ENCODE peak calls at places on chromosome 22, in four cellular contexts. W is HCT116, A is Panc1, M is HepG2. C is an unnamed sample.

GRCh38 chr22:39515266-39516050 is 4.9 kb upstream of the ATF4 start:
- DNase-seq in W (no peak), A (no peak), M (no peak), C (no peak)

GRCh38 chr22:43501951-43502874 is 90.4 kb downstream of the MPPED1 start:
- DNase-seq in W (no peak), A (no peak), M (no peak), C (no peak)

GRCh38 chr22:47572443-47572842 is 810.0 kb downstream of the TBC1D22A start:
- DNase-seq in W (no peak), A (no peak), M (no peak), C (no peak)

GRCh38 chr22:45481661-45482060 is 21.0 kb upstream of the FBLN1 start:
- DNase-seq in W (no peak), A (no peak), M (no peak), C (no peak)

GRCh38 chr22:30413745-30414524 is 11.6 kb upstream of the MTFP1 start:
- DNase-seq in W (no peak), A (no peak), M (no peak), C (no peak)

GRCh38 chr22:46379301-46379930 is 43.9 kb downstream of the TRMU start:
- DNase-seq in W (no peak), A (no peak), M (peak; percentile 89), C (no peak)

GRCh38 chr22:25032066-25032465 is 79.5 kb downstream of the KIAA1671 start:
- DNase-seq in W (no peak), A (no peak), M (no peak), C (no peak)

GRCh38 chr22:29660021-29660420 is 56.6 kb downstream of the NF2 start:
- DNase-seq in W (no peak), A (no peak), M (no peak), C (no peak)

GRCh38 chr22:35140879-35141745 is 75.2 kb downstream of the ISX start:
- DNase-seq in W (no peak), A (no peak), M (no peak), C (peak; percentile 57)

GRCh38 chr22:46994983-46995382 is 232.5 kb downstream of the TBC1D22A start:
- DNase-seq in W (no peak), A (no peak), M (no peak), C (no peak)

GRCh38 chr22:30989473-30989872 is 20.4 kb downstream of the TUG1 start:
- DNase-seq in W (no peak), A (no peak), M (no peak), C (no peak)

GRCh38 chr22:39090426-39091064 is 6.5 kb upstream of the APOBEC3H start:
- DNase-seq in W (no peak), A (no peak), M (no peak), C (no peak)

GRCh38 chr22:24471570-24471969 is 23.6 kb upstream of the UPB1 start:
- DNase-seq in W (no peak), A (no peak), M (no peak), C (no peak)

GRCh38 chr22:24483966-24484545 is 11.1 kb upstream of the UPB1 start:
- DNase-seq in W (no peak), A (no peak), M (no peak), C (no peak)

GRCh38 chr22:35397095-35397904 is 2.6 kb upstream of the MCM5 start:
- DNase-seq in W (no peak), A (no peak), M (peak; percentile 89), C (no peak)

GRCh38 chr22:28594076-28594783 is 85.4 kb downstream of the TTC28 start:
- DNase-seq in W (no peak), A (no peak), M (no peak), C (no peak)

GRCh38 chr22:30803679-30804078 is 109.0 kb downstream of the OSBP2 start:
- DNase-seq in W (no peak), A (no peak), M (no peak), C (no peak)

GRCh38 chr22:38881464-38881871 is 9.5 kb upstream of the CBX6 start:
- DNase-seq in W (no peak), A (no peak), M (no peak), C (no peak)

GRCh38 chr22:25208328-25208727 is 8.7 kb downstream of the CRYBB3 start:
- DNase-seq in W (no peak), A (no peak), M (no peak), C (no peak)

GRCh38 chr22:40190501-40190900 is 12.8 kb downstream of the TNRC6B start:
- DNase-seq in W (no peak), A (no peak), M (no peak), C (peak; percentile 70)

GRCh38 chr22:25098445-25099081 is 101.1 kb upstream of the CRYBB3 start:
- DNase-seq in W (no peak), A (no peak), M (no peak), C (no peak)

GRCh38 chr22:20173246-20173645 is 22.4 kb upstream of the CCDC188 start:
- DNase-seq in W (no peak), A (no peak), M (no peak), C (no peak)

GRCh38 chr22:20175597-20175900 is 24.7 kb upstream of the CCDC188 start:
- DNase-seq in W (no peak), A (no peak), M (no peak), C (no peak)

GRCh38 chr22:20173720-20174119 is 22.9 kb upstream of the CCDC188 start:
- DNase-seq in W (no peak), A (no peak), M (no peak), C (no peak)

GRCh38 chr22:20176421-20177060 is 25.7 kb upstream of the CCDC188 start:
- DNase-seq in W (no peak), A (no peak), M (no peak), C (no peak)

DNA sequence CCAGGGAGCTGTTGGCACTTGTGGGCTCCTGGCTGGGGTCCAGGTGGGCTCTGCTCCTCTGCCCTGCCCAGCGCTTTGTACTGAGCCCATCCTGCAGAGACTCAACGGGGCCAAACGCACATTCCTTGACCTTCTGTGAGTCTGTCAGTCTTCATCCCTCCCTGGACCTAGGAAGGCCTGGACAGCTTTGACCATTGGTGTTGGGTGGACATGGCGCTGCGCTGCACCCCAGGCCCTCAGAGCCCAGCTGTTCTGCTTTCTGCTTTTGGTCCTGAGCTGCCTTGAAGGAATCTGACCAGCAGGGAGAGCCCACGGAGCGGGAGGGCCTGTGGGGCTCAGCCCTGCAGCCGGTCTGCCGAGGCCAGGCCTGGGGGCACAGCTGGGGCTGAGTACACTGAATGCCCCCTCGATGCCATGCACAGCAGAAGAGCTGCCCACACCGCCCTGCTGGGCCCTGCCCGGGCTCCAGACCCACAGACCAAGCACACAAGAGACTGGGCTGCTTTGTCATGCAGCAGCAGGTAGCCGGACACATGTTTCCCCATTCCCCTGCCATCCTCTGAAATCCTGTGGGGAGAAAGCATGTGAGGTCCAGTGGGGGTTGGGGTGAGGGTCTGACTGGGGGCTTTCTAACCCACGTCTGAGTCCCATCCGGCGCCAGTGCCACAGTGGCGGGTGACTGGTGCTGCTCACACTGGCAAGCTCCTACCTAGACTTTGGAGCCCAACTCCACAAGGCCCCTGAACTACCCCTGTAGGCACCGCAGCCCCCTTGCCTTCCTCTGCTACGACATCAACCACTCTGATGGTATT is 24.1 kb upstream of the CCDC188 start:
- DNase-seq in W (no peak), A (no peak), M (no peak), C (no peak)
- TF ChIP-seq TCF7L2 in W (no peak), A (no peak), M (no peak), C (no peak)

GRCh38 chr22:33766056-33766455 is 154.2 kb downstream of the LARGE1 start:
- DNase-seq in W (no peak), A (no peak), M (no peak), C (no peak)
- TF ChIP-seq TCF7L2 in W (no peak), A (no peak), M (no peak), C (no peak)

DNA sequence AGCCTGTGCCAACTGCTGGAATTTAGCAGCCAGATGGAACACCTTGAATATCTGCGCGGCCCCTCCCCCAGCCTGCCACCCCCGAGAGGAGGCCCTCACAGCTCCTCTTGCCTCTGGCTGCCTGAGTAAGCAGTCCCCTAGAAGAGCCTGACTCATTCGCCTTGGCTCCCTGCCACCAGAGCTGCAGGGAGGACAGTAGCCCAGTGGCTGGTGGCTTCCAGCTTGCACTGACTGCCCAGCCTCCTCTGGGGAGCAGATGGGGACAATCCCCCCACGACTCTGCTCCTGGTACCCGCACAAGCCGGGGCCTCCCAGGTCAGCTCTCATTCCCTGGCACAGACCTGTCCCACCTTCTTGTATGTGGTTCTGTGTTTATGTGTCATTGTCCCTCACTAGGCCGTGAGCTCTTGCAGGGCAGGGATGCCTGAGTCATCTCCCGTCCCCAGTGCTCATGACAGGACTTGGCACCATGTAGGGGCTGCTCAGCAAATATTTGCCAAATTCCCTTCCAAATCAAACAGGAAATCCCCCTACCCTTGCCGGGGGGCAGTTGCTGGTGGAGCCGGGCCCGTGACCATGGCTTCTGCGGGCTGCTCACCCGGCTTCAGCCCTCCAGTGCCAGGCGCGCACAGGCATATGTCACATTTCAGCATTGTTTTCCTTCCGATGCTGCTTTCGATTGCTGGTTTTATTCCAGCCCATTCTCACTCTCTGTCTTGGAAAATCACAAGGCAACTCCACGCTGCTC is 43.6 kb downstream of the CACNG2 start:
- DNase-seq in W (peak; percentile 91), A (peak; percentile 78), M (peak; percentile 91), C (peak; percentile 89)
- TF ChIP-seq TCF7L2 in W (no peak), A (no peak), M (no peak), C (no peak)

GRCh38 chr22:26615149-26615548 is 2.7 kb downstream of the CRYBB1 start:
- DNase-seq in W (no peak), A (no peak), M (no peak), C (no peak)
- TF ChIP-seq TCF7L2 in W (no peak), A (no peak), M (no peak), C (no peak)

GRCh38 chr22:50062509-50063135 is 4.5 kb upstream of the TTLL8 start:
- DNase-seq in W (no peak), A (no peak), M (no peak), C (no peak)

GRCh38 chr22:50061824-50062355 is 3.8 kb upstream of the TTLL8 start:
- DNase-seq in W (no peak), A (no peak), M (no peak), C (no peak)

GRCh38 chr22:50067244-50067643 is 9.1 kb upstream of the TTLL8 start:
- DNase-seq in W (no peak), A (no peak), M (no peak), C (no peak)

GRCh38 chr22:50063589-50064393 is 5.7 kb upstream of the TTLL8 start:
- DNase-seq in W (no peak), A (no peak), M (no peak), C (no peak)

DNA sequence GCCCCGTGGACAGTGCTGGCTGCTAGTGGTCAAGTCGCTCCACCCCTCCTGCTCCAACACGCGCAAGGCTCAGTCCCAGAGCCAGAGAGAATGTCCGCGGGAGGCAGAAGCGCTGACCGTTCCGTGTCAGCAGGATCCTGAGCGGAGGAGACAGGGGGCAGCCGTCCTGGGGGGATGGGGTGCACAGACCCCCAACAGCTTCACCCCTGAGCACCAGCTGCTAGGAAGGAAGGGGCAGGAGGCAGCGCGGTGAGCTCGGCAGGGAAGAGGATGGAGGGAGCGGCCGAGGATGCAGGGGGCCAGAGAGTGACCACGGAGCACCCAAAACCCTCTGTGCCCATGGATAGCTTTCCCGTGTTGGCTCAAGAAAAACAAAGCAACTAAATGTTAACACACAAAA is 6.4 kb upstream of the TTLL8 start:
- DNase-seq in W (no peak), A (no peak), M (no peak), C (no peak)
- TF ChIP-seq TCF7L2 in W (no peak), A (no peak), M (no peak), C (no peak)

GRCh38 chr22:22038178-22038880 is 55.7 kb upstream of the TOP3B start:
- DNase-seq in W (no peak), A (no peak), M (no peak), C (no peak)
- TF ChIP-seq TCF7L2 in W (no peak), A (no peak), M (no peak), C (no peak)

C was measured in K562.